ENCODE peak calls at places on chromosomes 2 and 18, in four cellular contexts. One of them, this sample, is unnamed. For H3K9me3, the result is how much of the 10 kb centered on the place peaks cover.

GRCh38 chr18:21703241-21703820 is 1.2 kb downstream of the ABHD3 start:
- DNase-seq in HepG2: no peak
- DNase-seq in GM12878: peak
- DNase-seq in K562: peak
- DNase-seq in this sample: peak

GRCh38 chr18:62672600-62672999 is 42.7 kb upstream of the PHLPP1 start:
- DNase-seq in K562: no peak
- DNase-seq in HepG2: peak
- DNase-seq in GM12878: no peak
- DNase-seq in this sample: no peak

GRCh38 chr2:164976301-164976700 is 21.0 kb upstream of the SLC38A11 start:
- DNase-seq in GM12878: no peak
- DNase-seq in HepG2: no peak
- DNase-seq in K562: no peak
- DNase-seq in this sample: no peak

GRCh38 chr2:33275689-33276444 is 200.6 kb upstream of the RASGRP3 start:
- DNase-seq in GM12878: no peak
- DNase-seq in HepG2: peak
- DNase-seq in K562: peak
- DNase-seq in this sample: peak

GRCh38 chr2:30346475-30347169 is 100.4 kb upstream of the LCLAT1 start:
- DNase-seq in GM12878: no peak
- DNase-seq in K562: no peak
- DNase-seq in HepG2: no peak
- DNase-seq in this sample: no peak

GRCh38 chr2:96143231-96143847 is 1.9 kb downstream of the DUSP2 start:
- DNase-seq in HepG2: no peak
- DNase-seq in GM12878: no peak
- DNase-seq in K562: no peak
- DNase-seq in this sample: no peak

GRCh38 chr2:191635333-191636234 is 42.4 kb upstream of the NABP1 start:
- DNase-seq in K562: no peak
- DNase-seq in HepG2: peak
- DNase-seq in GM12878: no peak
- DNase-seq in this sample: no peak

GRCh38 chr2:177998996-177999395 is 73.6 kb downstream of the PDE11A start:
- DNase-seq in GM12878: no peak
- DNase-seq in K562: no peak
- DNase-seq in HepG2: no peak
- DNase-seq in this sample: no peak

GRCh38 chr2:215657844-215658243 is 222.0 kb upstream of the FN1 start:
- DNase-seq in K562: no peak
- DNase-seq in GM12878: no peak
- DNase-seq in HepG2: no peak
- DNase-seq in this sample: no peak

GRCh38 chr18:21747764-21748693 is 7.4 kb downstream of the MIB1 start:
- DNase-seq in HepG2: no peak
- DNase-seq in GM12878: no peak
- DNase-seq in K562: no peak
- DNase-seq in this sample: peak

GRCh38 chr2:18299423-18300212 is 260.8 kb downstream of the RDH14 start:
- DNase-seq in K562: no peak
- DNase-seq in GM12878: no peak
- DNase-seq in HepG2: peak
- DNase-seq in this sample: no peak

GRCh38 chr2:27148801-27149439 is at the start of gene TCF23:
- DNase-seq in HepG2: no peak
- DNase-seq in K562: peak
- DNase-seq in GM12878: no peak
- DNase-seq in this sample: peak

GRCh38 chr2:231531408-231532188 is 1.4 kb upstream of the NMUR1 start:
- DNase-seq in GM12878: no peak
- DNase-seq in HepG2: no peak
- DNase-seq in K562: no peak
- DNase-seq in this sample: no peak

GRCh38 chr2:141062443-141062842 is 1068.4 kb downstream of the LRP1B start:
- DNase-seq in GM12878: no peak
- DNase-seq in K562: no peak
- DNase-seq in HepG2: no peak
- DNase-seq in this sample: no peak

GRCh38 chr2:181836583-181836982 is 54.9 kb upstream of the ITPRID2 start:
- DNase-seq in GM12878: peak
- DNase-seq in HepG2: no peak
- DNase-seq in K562: no peak
- DNase-seq in this sample: no peak

GRCh38 chr18:79914614-79915160 is 36.8 kb downstream of the SLC66A2 start:
- DNase-seq in HepG2: no peak
- DNase-seq in GM12878: no peak
- DNase-seq in K562: no peak
- DNase-seq in this sample: no peak

GRCh38 chr2:3535794-3536681 is 16.7 kb upstream of the ADI1 start:
- DNase-seq in HepG2: peak
- DNase-seq in GM12878: no peak
- DNase-seq in K562: peak
- DNase-seq in this sample: peak

GRCh38 chr2:3132466-3132865 is 245.2 kb downstream of the EIPR1 start:
- DNase-seq in GM12878: no peak
- DNase-seq in K562: no peak
- DNase-seq in HepG2: no peak
- DNase-seq in this sample: no peak

GRCh38 chr2:174844295-174844708 is 80.0 kb upstream of the CHRNA1 start:
- DNase-seq in GM12878: no peak
- DNase-seq in K562: no peak
- DNase-seq in HepG2: no peak
- DNase-seq in this sample: no peak

GRCh38 chr2:234961784-234962183 is 10.0 kb downstream of the SH3BP4 start:
- DNase-seq in K562: no peak
- DNase-seq in GM12878: no peak
- DNase-seq in HepG2: no peak
- DNase-seq in this sample: no peak

GRCh38 chr2:7609556-7610323 is 692.5 kb downstream of the RNF144A start:
- DNase-seq in HepG2: no peak
- DNase-seq in GM12878: no peak
- DNase-seq in K562: no peak
- DNase-seq in this sample: peak

GRCh38 chr2:134002391-134002790 is 251.5 kb upstream of the MGAT5 start:
- DNase-seq in HepG2: no peak
- DNase-seq in GM12878: no peak
- DNase-seq in K562: no peak
- DNase-seq in this sample: no peak

DNA sequence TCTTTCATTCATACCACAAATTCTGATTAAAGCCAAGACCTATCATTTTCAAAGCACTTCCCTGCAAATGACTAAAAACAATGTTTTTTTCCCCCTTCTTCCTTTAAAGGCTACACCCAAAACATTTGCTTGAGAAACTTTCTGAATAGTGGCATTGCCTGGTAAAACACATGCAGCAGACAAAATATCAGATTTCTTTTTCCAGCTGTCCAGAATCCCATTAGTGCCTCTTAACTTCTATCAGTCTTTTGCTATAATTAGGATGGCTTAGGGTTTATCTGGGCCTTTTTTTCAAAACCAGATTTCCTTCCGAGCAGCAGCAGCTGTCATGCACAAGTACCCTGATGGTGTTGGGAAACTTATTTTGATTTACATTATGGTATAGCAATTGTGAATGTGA is 50.6 kb downstream of the ALPK2 start:
- DNase-seq in GM12878: no peak
- DNase-seq in K562: no peak
- DNase-seq in HepG2: no peak
- DNase-seq in this sample: peak
- TF ChIP-seq RAD21 in GM12878: no peak
- TF ChIP-seq RAD21 in K562: no peak
- TF ChIP-seq RAD21 in HepG2: no peak
- TF ChIP-seq RAD21 in this sample: no peak

GRCh38 chr18:47964086-47964485 is 33.6 kb upstream of the SMAD2 start:
- DNase-seq in K562: no peak
- DNase-seq in GM12878: no peak
- DNase-seq in HepG2: no peak
- DNase-seq in this sample: no peak
- H3K9me3 ChIP-seq in K562: under half
- H3K9me3 ChIP-seq in GM12878: under half
- H3K9me3 ChIP-seq in HepG2: under half
- H3K9me3 ChIP-seq in this sample: under half

GRCh38 chr2:75476778-75477177 is 84.0 kb downstream of the EVA1A start:
- DNase-seq in HepG2: no peak
- DNase-seq in GM12878: no peak
- DNase-seq in K562: no peak
- DNase-seq in this sample: no peak
- TF ChIP-seq FOXM1 in HepG2: no peak
- TF ChIP-seq FOXM1 in GM12878: no peak
- TF ChIP-seq FOXM1 in K562: no peak
- TF ChIP-seq FOXM1 in this sample: no peak

DNA sequence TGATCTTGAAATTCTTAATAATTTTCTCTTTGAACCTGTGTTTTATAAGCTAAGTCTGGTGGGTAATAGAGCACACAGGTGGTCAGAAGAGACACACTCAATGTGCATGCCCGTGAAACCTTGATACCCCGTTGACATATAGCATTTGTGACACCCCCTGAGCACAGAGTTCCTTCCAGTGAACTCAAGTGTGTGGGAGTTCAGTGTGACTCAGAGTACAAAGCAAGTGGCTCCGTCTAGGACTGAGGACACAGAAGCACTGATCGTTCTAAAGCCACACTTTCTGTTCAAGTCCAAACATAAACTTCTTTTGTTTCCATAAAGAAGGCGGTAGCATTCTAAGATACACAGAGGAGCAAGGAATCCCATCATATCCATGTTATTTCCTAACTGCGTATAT is 523.6 kb downstream of the PID1 start:
- DNase-seq in K562: no peak
- DNase-seq in GM12878: no peak
- DNase-seq in HepG2: no peak
- DNase-seq in this sample: no peak
- TF ChIP-seq RAD21 in K562: no peak
- TF ChIP-seq RAD21 in GM12878: no peak
- TF ChIP-seq RAD21 in HepG2: no peak
- TF ChIP-seq RAD21 in this sample: no peak